ENCODE peak calls at places on chromosomes 12 and 14, in ten cellular contexts. F, W, Y, T, X, G, H, D, B and Q are unnamed samples.

GRCh38 chr14:106845286-106846087 is 1319.1 kb downstream of the TMEM121 start:
- DNase-seq in F (no peak), W (no peak), Y (no peak), T (peak), X (no peak), G (peak), H (peak), D (peak), B (no peak), Q (no peak)

GRCh38 chr12:92912052-92912451 is 17.0 kb downstream of the EEA1 start:
- DNase-seq in F (no peak), W (no peak), Y (peak), T (no peak), X (peak), G (no peak), H (no peak), D (no peak), B (no peak), Q (no peak)

GRCh38 chr12:87157791-87158190 is 871.4 kb downstream of the C12orf50 start:
- DNase-seq in F (peak), W (no peak), Y (peak), T (no peak), X (peak), G (no peak), H (peak), D (no peak), B (no peak), Q (no peak)

GRCh38 chr12:120361506-120362208 is 7.3 kb downstream of the MSI1 start:
- DNase-seq in F (peak), W (no peak), Y (peak), T (peak), X (peak), G (peak), H (no peak), D (peak), B (peak), Q (peak)

GRCh38 chr12:132229423-132229760 is 85.1 kb downstream of the NOC4L start:
- DNase-seq in F (no peak), W (no peak), Y (no peak), T (no peak), X (no peak), G (no peak), H (no peak), D (no peak), B (no peak), Q (no peak)

GRCh38 chr14:74437654-74438053 is 11.6 kb upstream of the SYNDIG1L start:
- DNase-seq in F (no peak), W (no peak), Y (no peak), T (no peak), X (peak), G (no peak), H (peak), D (no peak), B (no peak), Q (no peak)

GRCh38 chr14:90301580-90302181 is 30.1 kb downstream of the NRDE2 start:
- DNase-seq in F (peak), W (no peak), Y (peak), T (no peak), X (peak), G (no peak), H (peak), D (peak), B (no peak), Q (no peak)

GRCh38 chr14:89317051-89317691 is 99.9 kb downstream of the FOXN3 start:
- DNase-seq in F (no peak), W (no peak), Y (no peak), T (no peak), X (no peak), G (no peak), H (no peak), D (no peak), B (no peak), Q (no peak)

GRCh38 chr12:104137902-104138746 is at the start of gene NFYB:
- DNase-seq in F (peak), W (peak), Y (peak), T (peak), X (peak), G (peak), H (peak), D (peak), B (peak), Q (peak)

GRCh38 chr12:124457287-124458219 is 109.9 kb downstream of the NCOR2 start:
- DNase-seq in F (peak), W (no peak), Y (peak), T (no peak), X (peak), G (no peak), H (no peak), D (no peak), B (peak), Q (no peak)

GRCh38 chr14:24392327-24393098 is 6.3 kb upstream of the NYNRIN start:
- DNase-seq in F (no peak), W (no peak), Y (peak), T (no peak), X (peak), G (no peak), H (peak), D (peak), B (no peak), Q (no peak)

GRCh38 chr12:41527529-41528116 is 339.5 kb downstream of the PDZRN4 start:
- DNase-seq in F (no peak), W (no peak), Y (no peak), T (no peak), X (no peak), G (no peak), H (no peak), D (no peak), B (no peak), Q (no peak)

GRCh38 chr12:29673346-29673745 is 110.4 kb downstream of the TMTC1 start:
- DNase-seq in F (no peak), W (no peak), Y (no peak), T (no peak), X (peak), G (no peak), H (peak), D (no peak), B (no peak), Q (no peak)

GRCh38 chr12:114420553-114420952 is 14.6 kb upstream of the TBX5 start:
- DNase-seq in F (no peak), W (no peak), Y (no peak), T (no peak), X (no peak), G (no peak), H (no peak), D (no peak), B (no peak), Q (no peak)

GRCh38 chr14:46574236-46574970 is 77.2 kb downstream of the RPL10L start:
- DNase-seq in F (no peak), W (no peak), Y (no peak), T (no peak), X (peak), G (no peak), H (peak), D (no peak), B (no peak), Q (no peak)

GRCh38 chr12:40011775-40012129 is 94.1 kb downstream of the SLC2A13 start:
- DNase-seq in F (no peak), W (no peak), Y (no peak), T (no peak), X (no peak), G (no peak), H (no peak), D (no peak), B (no peak), Q (no peak)

GRCh38 chr12:19018302-19018980 is 111.1 kb upstream of the PLEKHA5 start:
- DNase-seq in F (peak), W (no peak), Y (peak), T (no peak), X (peak), G (no peak), H (peak), D (no peak), B (no peak), Q (no peak)

GRCh38 chr12:26097046-26097878 is 27.6 kb downstream of the BHLHE41 start:
- DNase-seq in F (peak), W (no peak), Y (peak), T (peak), X (peak), G (peak), H (peak), D (peak), B (peak), Q (no peak)

GRCh38 chr12:65306603-65307501 is 28.4 kb downstream of the MSRB3 start:
- DNase-seq in F (no peak), W (no peak), Y (peak), T (no peak), X (peak), G (no peak), H (peak), D (peak), B (peak), Q (no peak)

GRCh38 chr12:123050331-123050809 is 69.9 kb downstream of the ARL6IP4 start:
- DNase-seq in F (no peak), W (no peak), Y (peak), T (no peak), X (peak), G (no peak), H (peak), D (no peak), B (peak), Q (no peak)

GRCh38 chr12:57146092-57146491 is 1.3 kb downstream of the LRP1-AS start:
- DNase-seq in F (peak), W (no peak), Y (peak), T (no peak), X (peak), G (no peak), H (no peak), D (no peak), B (no peak), Q (no peak)

GRCh38 chr14:55220230-55220629 is 28.8 kb upstream of the DLGAP5 start:
- DNase-seq in F (no peak), W (no peak), Y (no peak), T (no peak), X (peak), G (no peak), H (peak), D (no peak), B (no peak), Q (no peak)

GRCh38 chr12:65867428-65867827 is 43.1 kb downstream of the HMGA2 start:
- DNase-seq in F (peak), W (no peak), Y (peak), T (no peak), X (peak), G (no peak), H (peak), D (no peak), B (no peak), Q (no peak)

GRCh38 chr12:44227601-44228000 is 391.7 kb downstream of the TMEM117 start:
- DNase-seq in F (no peak), W (no peak), Y (peak), T (no peak), X (peak), G (no peak), H (no peak), D (no peak), B (no peak), Q (no peak)

GRCh38 chr12:48815281-48816110 is 2.8 kb upstream of the CACNB3 start:
- DNase-seq in F (peak), W (no peak), Y (peak), T (peak), X (peak), G (peak), H (peak), D (peak), B (peak), Q (peak)

GRCh38 chr14:22791302-22791701 is 23.9 kb downstream of the SLC7A7 start:
- DNase-seq in F (no peak), W (no peak), Y (peak), T (no peak), X (peak), G (no peak), H (peak), D (no peak), B (no peak), Q (no peak)

GRCh38 chr12:58204086-58204485 is 262.7 kb downstream of the ATP23 start:
- DNase-seq in F (no peak), W (no peak), Y (peak), T (no peak), X (peak), G (no peak), H (no peak), D (no peak), B (no peak), Q (no peak)

GRCh38 chr14:67495827-67496226 is 7.3 kb upstream of the TMEM229B start:
- DNase-seq in F (no peak), W (no peak), Y (no peak), T (no peak), X (no peak), G (no peak), H (no peak), D (no peak), B (no peak), Q (no peak)

GRCh38 chr14:69901113-69901951 is 22.1 kb downstream of the SMOC1 start:
- DNase-seq in F (no peak), W (no peak), Y (peak), T (no peak), X (peak), G (no peak), H (no peak), D (no peak), B (no peak), Q (no peak)

GRCh38 chr14:71856199-71856919 is 75.9 kb upstream of the RGS6 start:
- DNase-seq in F (no peak), W (peak), Y (no peak), T (no peak), X (no peak), G (no peak), H (no peak), D (no peak), B (no peak), Q (no peak)